ENCODE peak calls at places on chromosomes 2 and 18, in four cellular contexts. One of them, this sample, is unnamed. For H3K36me3, the result is how much of the 10 kb centered on the place peaks cover.

GRCh38 chr2:70930371-70931329 is 5.0 kb upstream of the ATP6V1B1 start:
- DNase-seq in neuronal stem cell: no peak
- DNase-seq in tibial artery: peak
- DNase-seq in cardiac muscle cell: no peak
- DNase-seq in this sample: no peak

GRCh38 chr2:121187922-121188411 is 97.0 kb downstream of the TFCP2L1 start:
- DNase-seq in neuronal stem cell: no peak
- DNase-seq in tibial artery: peak
- DNase-seq in cardiac muscle cell: no peak
- DNase-seq in this sample: no peak

GRCh38 chr2:231709636-231709980 is 1.3 kb downstream of the PTMA start:
- DNase-seq in neuronal stem cell: no peak
- DNase-seq in tibial artery: peak
- DNase-seq in cardiac muscle cell: peak
- DNase-seq in this sample: peak

GRCh38 chr18:25111382-25112070 is 240.4 kb downstream of the ZNF521 start:
- DNase-seq in neuronal stem cell: peak
- DNase-seq in tibial artery: no peak
- DNase-seq in cardiac muscle cell: no peak
- DNase-seq in this sample: no peak

GRCh38 chr2:203869610-203870042 is 2.1 kb downstream of the CTLA4 start:
- DNase-seq in neuronal stem cell: no peak
- DNase-seq in tibial artery: no peak
- DNase-seq in cardiac muscle cell: no peak
- DNase-seq in this sample: no peak

GRCh38 chr18:41753826-41754225 is 201.2 kb upstream of the PIK3C3 start:
- DNase-seq in neuronal stem cell: no peak
- DNase-seq in tibial artery: no peak
- DNase-seq in cardiac muscle cell: no peak
- DNase-seq in this sample: no peak

GRCh38 chr2:216013080-216013909 is at the start of gene MREG:
- DNase-seq in neuronal stem cell: peak
- DNase-seq in tibial artery: peak
- DNase-seq in cardiac muscle cell: peak
- DNase-seq in this sample: no peak

GRCh38 chr2:235008584-235009044 is 56.8 kb downstream of the SH3BP4 start:
- DNase-seq in neuronal stem cell: no peak
- DNase-seq in tibial artery: no peak
- DNase-seq in cardiac muscle cell: no peak
- DNase-seq in this sample: no peak

GRCh38 chr18:36519358-36519757 is 221.8 kb downstream of the FHOD3 start:
- DNase-seq in neuronal stem cell: no peak
- DNase-seq in tibial artery: no peak
- DNase-seq in cardiac muscle cell: no peak
- DNase-seq in this sample: no peak

GRCh38 chr2:110866496-110866895 is 134.1 kb downstream of the ACOXL start:
- DNase-seq in neuronal stem cell: no peak
- DNase-seq in tibial artery: no peak
- DNase-seq in cardiac muscle cell: no peak
- DNase-seq in this sample: no peak

GRCh38 chr2:54065411-54065810 is 50.0 kb upstream of the ACYP2 start:
- DNase-seq in neuronal stem cell: no peak
- DNase-seq in tibial artery: no peak
- DNase-seq in cardiac muscle cell: no peak
- DNase-seq in this sample: no peak

GRCh38 chr2:57882895-57883515 is 163.6 kb upstream of the VRK2 start:
- DNase-seq in neuronal stem cell: no peak
- DNase-seq in tibial artery: no peak
- DNase-seq in cardiac muscle cell: no peak
- DNase-seq in this sample: no peak

GRCh38 chr2:128305555-128306080 is 13.1 kb downstream of the HS6ST1 start:
- DNase-seq in neuronal stem cell: no peak
- DNase-seq in tibial artery: no peak
- DNase-seq in cardiac muscle cell: peak
- DNase-seq in this sample: no peak

GRCh38 chr2:47656715-47657600 is 126.0 kb upstream of the MSH6 start:
- DNase-seq in neuronal stem cell: no peak
- DNase-seq in tibial artery: no peak
- DNase-seq in cardiac muscle cell: no peak
- DNase-seq in this sample: no peak
- H3K27ac ChIP-seq in neuronal stem cell: no peak
- H3K27ac ChIP-seq in tibial artery: no peak
- H3K27ac ChIP-seq in cardiac muscle cell: no peak
- H3K27ac ChIP-seq in this sample: no peak

GRCh38 chr2:233772153-233772552 is 6.0 kb upstream of the MROH2A start:
- DNase-seq in neuronal stem cell: no peak
- DNase-seq in tibial artery: no peak
- DNase-seq in cardiac muscle cell: no peak
- DNase-seq in this sample: no peak
- H3K36me3 ChIP-seq in neuronal stem cell: under half
- H3K36me3 ChIP-seq in tibial artery: under half
- H3K36me3 ChIP-seq in cardiac muscle cell: under half
- H3K36me3 ChIP-seq in this sample: half or more

GRCh38 chr2:170742000-170742399 is 26.9 kb downstream of the SP5 start:
- DNase-seq in neuronal stem cell: no peak
- DNase-seq in tibial artery: no peak
- DNase-seq in cardiac muscle cell: no peak
- DNase-seq in this sample: no peak
- H3K4me3 ChIP-seq in neuronal stem cell: no peak
- H3K4me3 ChIP-seq in tibial artery: no peak
- H3K4me3 ChIP-seq in cardiac muscle cell: no peak
- H3K4me3 ChIP-seq in this sample: no peak

GRCh38 chr2:109171444-109172334 is 42.7 kb downstream of the SH3RF3 start:
- DNase-seq in neuronal stem cell: no peak
- DNase-seq in tibial artery: peak
- DNase-seq in cardiac muscle cell: peak
- DNase-seq in this sample: no peak
- H3K27ac ChIP-seq in neuronal stem cell: no peak
- H3K27ac ChIP-seq in tibial artery: peak
- H3K27ac ChIP-seq in cardiac muscle cell: no peak
- H3K27ac ChIP-seq in this sample: peak

GRCh38 chr2:232791518-232791917 is 15.2 kb upstream of the KCNJ13 start:
- DNase-seq in neuronal stem cell: no peak
- DNase-seq in tibial artery: no peak
- DNase-seq in cardiac muscle cell: no peak
- DNase-seq in this sample: no peak

GRCh38 chr2:232793271-232793670 is 16.9 kb upstream of the KCNJ13 start:
- DNase-seq in neuronal stem cell: no peak
- DNase-seq in tibial artery: no peak
- DNase-seq in cardiac muscle cell: no peak
- DNase-seq in this sample: no peak

GRCh38 chr2:232783278-232783677 is 6.9 kb upstream of the KCNJ13 start:
- DNase-seq in neuronal stem cell: no peak
- DNase-seq in tibial artery: no peak
- DNase-seq in cardiac muscle cell: no peak
- DNase-seq in this sample: no peak

GRCh38 chr2:232787806-232788205 is 11.4 kb upstream of the KCNJ13 start:
- DNase-seq in neuronal stem cell: no peak
- DNase-seq in tibial artery: no peak
- DNase-seq in cardiac muscle cell: no peak
- DNase-seq in this sample: no peak

DNA sequence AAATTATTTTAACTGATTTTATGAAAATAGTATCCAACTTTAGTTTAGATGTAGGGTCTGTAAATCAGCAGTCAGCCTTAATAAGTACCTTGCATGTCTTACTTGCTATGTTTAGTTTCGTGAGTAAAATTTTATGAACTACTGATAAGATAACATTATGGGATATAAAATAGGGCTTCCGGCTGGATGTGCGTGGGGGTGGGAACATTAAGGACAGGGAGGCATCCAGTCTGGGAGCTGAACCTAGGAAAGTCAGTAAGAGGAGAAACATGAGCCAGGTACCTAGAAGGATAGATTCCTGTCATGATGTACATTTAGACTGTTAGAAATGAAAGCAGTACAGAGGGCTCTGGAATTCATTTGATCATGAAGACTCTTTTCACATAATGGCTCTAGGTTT is 12.7 kb upstream of the KCNJ13 start:
- DNase-seq in neuronal stem cell: no peak
- DNase-seq in tibial artery: no peak
- DNase-seq in cardiac muscle cell: no peak
- DNase-seq in this sample: no peak
- H3K36me3 ChIP-seq in neuronal stem cell: half or more
- H3K36me3 ChIP-seq in tibial artery: half or more
- H3K36me3 ChIP-seq in cardiac muscle cell: under half
- H3K36me3 ChIP-seq in this sample: under half

GRCh38 chr2:158011055-158011771 is 90.5 kb upstream of the UPP2 start:
- DNase-seq in neuronal stem cell: no peak
- DNase-seq in tibial artery: no peak
- DNase-seq in cardiac muscle cell: no peak
- DNase-seq in this sample: no peak
- H3K4me3 ChIP-seq in neuronal stem cell: no peak
- H3K4me3 ChIP-seq in tibial artery: no peak
- H3K4me3 ChIP-seq in cardiac muscle cell: no peak
- H3K4me3 ChIP-seq in this sample: no peak

GRCh38 chr18:8758466-8758865 is 53.1 kb downstream of the MTCL1 start:
- DNase-seq in neuronal stem cell: no peak
- DNase-seq in tibial artery: no peak
- DNase-seq in cardiac muscle cell: no peak
- DNase-seq in this sample: no peak

GRCh38 chr18:8763611-8764010 is 58.3 kb downstream of the MTCL1 start:
- DNase-seq in neuronal stem cell: no peak
- DNase-seq in tibial artery: no peak
- DNase-seq in cardiac muscle cell: no peak
- DNase-seq in this sample: no peak

GRCh38 chr18:8757598-8757997 is 52.2 kb downstream of the MTCL1 start:
- DNase-seq in neuronal stem cell: no peak
- DNase-seq in tibial artery: no peak
- DNase-seq in cardiac muscle cell: no peak
- DNase-seq in this sample: no peak

GRCh38 chr18:8762968-8763367 is 57.6 kb downstream of the MTCL1 start:
- DNase-seq in neuronal stem cell: no peak
- DNase-seq in tibial artery: no peak
- DNase-seq in cardiac muscle cell: no peak
- DNase-seq in this sample: no peak

DNA sequence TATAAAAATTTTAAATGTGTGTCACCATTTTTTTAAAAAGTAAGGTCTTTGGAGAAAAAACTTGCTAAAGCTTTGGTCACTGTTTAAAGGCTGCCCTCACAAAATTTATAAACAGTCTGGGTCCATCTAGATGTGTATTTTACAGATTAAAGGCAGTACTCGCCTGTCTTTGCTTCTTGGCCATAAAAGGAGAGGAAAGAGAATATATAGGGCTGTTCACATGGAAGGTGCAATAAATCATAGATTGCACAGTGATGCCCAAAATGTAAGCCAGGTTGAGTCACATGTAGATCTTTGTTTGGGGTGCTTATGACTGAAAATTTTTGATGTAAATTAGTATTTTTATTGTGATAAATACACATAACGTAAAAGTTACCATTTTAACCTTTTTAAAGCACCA is 55.6 kb downstream of the MTCL1 start:
- DNase-seq in neuronal stem cell: no peak
- DNase-seq in tibial artery: no peak
- DNase-seq in cardiac muscle cell: no peak
- DNase-seq in this sample: no peak
- H3K27ac ChIP-seq in neuronal stem cell: no peak
- H3K27ac ChIP-seq in tibial artery: no peak
- H3K27ac ChIP-seq in cardiac muscle cell: no peak
- H3K27ac ChIP-seq in this sample: no peak

GRCh38 chr2:239968717-239969116 is 56.4 kb downstream of the NDUFA10 start:
- DNase-seq in neuronal stem cell: no peak
- DNase-seq in tibial artery: no peak
- DNase-seq in cardiac muscle cell: no peak
- DNase-seq in this sample: no peak
- H3K36me3 ChIP-seq in neuronal stem cell: half or more
- H3K36me3 ChIP-seq in tibial artery: half or more
- H3K36me3 ChIP-seq in cardiac muscle cell: under half
- H3K36me3 ChIP-seq in this sample: under half

GRCh38 chr18:9719421-9719981 is 11.4 kb downstream of the RAB31 start:
- DNase-seq in neuronal stem cell: no peak
- DNase-seq in tibial artery: peak
- DNase-seq in cardiac muscle cell: no peak
- DNase-seq in this sample: no peak
- H3K4me3 ChIP-seq in neuronal stem cell: no peak
- H3K4me3 ChIP-seq in tibial artery: peak
- H3K4me3 ChIP-seq in cardiac muscle cell: no peak
- H3K4me3 ChIP-seq in this sample: no peak

GRCh38 chr2:85550476-85550875 is 10.8 kb downstream of the GGCX start:
- DNase-seq in neuronal stem cell: no peak
- DNase-seq in tibial artery: no peak
- DNase-seq in cardiac muscle cell: no peak
- DNase-seq in this sample: no peak

GRCh38 chr2:85549826-85550225 is 10.9 kb downstream of the MAT2A start:
- DNase-seq in neuronal stem cell: no peak
- DNase-seq in tibial artery: no peak
- DNase-seq in cardiac muscle cell: no peak
- DNase-seq in this sample: no peak

GRCh38 chr2:85549095-85549494 is 10.1 kb downstream of the MAT2A start:
- DNase-seq in neuronal stem cell: no peak
- DNase-seq in tibial artery: no peak
- DNase-seq in cardiac muscle cell: no peak
- DNase-seq in this sample: no peak

GRCh38 chr2:85553184-85553583 is 8.1 kb downstream of the GGCX start:
- DNase-seq in neuronal stem cell: no peak
- DNase-seq in tibial artery: no peak
- DNase-seq in cardiac muscle cell: no peak
- DNase-seq in this sample: no peak

DNA sequence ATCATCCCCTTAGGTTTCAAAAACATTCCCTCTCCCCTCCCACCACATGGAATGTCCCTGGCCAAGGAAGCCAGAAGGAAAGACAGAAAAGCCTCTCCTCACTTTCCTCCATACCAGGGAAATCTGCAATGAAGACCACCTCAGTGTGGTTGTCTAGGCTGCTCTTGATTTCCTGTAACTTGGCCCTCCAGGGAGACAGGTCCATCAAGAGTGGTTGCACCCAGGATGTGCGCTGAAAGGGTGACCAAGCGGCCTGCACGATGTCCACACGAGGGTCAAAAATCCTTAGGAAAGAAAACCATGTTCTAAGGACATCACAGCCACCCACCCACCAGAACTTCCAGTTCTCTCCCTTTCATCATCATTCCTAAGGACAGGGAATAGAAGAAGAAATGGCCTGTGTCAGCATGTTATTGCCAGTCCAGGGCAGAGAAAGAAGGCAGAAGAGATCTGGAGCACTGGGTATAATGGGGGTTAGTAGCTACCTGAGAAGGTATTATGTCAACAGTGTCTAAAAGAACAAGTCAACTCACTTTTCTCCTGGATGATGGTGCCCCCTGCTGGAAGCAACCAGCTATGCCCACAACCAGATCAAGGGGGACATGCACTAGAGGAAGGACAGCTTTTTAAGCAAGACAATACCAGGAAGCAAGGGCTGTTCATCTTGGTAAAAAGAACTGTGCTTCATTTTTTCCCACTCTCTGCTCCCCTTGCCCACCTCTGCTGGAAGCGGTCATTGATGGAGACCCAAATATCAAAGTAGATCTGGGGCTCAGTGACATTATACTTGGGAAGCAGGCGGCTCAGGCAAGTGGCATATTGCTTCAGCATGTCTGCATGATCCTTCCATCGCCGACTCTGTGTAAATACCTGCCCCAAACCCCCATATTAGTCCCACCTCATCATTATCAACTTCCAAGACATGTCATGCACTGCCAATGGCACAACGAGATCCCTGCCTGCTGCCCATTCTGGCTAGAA is 9.3 kb downstream of the GGCX start:
- DNase-seq in neuronal stem cell: peak
- DNase-seq in tibial artery: peak
- DNase-seq in cardiac muscle cell: peak
- DNase-seq in this sample: no peak
- H3K27ac ChIP-seq in neuronal stem cell: no peak
- H3K27ac ChIP-seq in tibial artery: no peak
- H3K27ac ChIP-seq in cardiac muscle cell: no peak
- H3K27ac ChIP-seq in this sample: peak

This sample was measured in esophagus squamous epithelium.